ENCODE peak calls at places on chromosomes 1 and 21, in four cellular contexts. C, V, L and R are unnamed samples. For H3K36me3, the result is how much of the 10 kb centered on the place peaks cover.

GRCh38 chr1:228494391-228494790 is 7.2 kb downstream of the RNF187 start:
- DNase-seq in C (no peak), V (no peak), L (no peak), R (no peak)

GRCh38 chr1:87140831-87141540 is 187.7 kb upstream of the LMO4 start:
- DNase-seq in C (no peak), V (no peak), L (peak), R (no peak)

GRCh38 chr1:41109316-41110263 is 88.1 kb upstream of the SLFNL1 start:
- DNase-seq in C (no peak), V (peak), L (peak), R (no peak)

GRCh38 chr21:32653326-32653901 is 41.2 kb upstream of the CFAP298 start:
- DNase-seq in C (no peak), V (no peak), L (peak), R (no peak)

GRCh38 chr21:45283611-45284455 is 3.9 kb downstream of the POFUT2 start:
- DNase-seq in C (no peak), V (peak), L (no peak), R (no peak)

GRCh38 chr1:86705633-86705985 is 1.2 kb downstream of the SH3GLB1 start:
- DNase-seq in C (no peak), V (no peak), L (peak), R (no peak)

GRCh38 chr21:45146301-45146700 is 71.9 kb downstream of the ADARB1 start:
- DNase-seq in C (no peak), V (no peak), L (no peak), R (no peak)

GRCh38 chr1:33273402-33273801 is 17.1 kb downstream of the ZNF362 start:
- DNase-seq in C (no peak), V (no peak), L (no peak), R (no peak)

GRCh38 chr21:35005825-35006224 is 43.3 kb downstream of the RUNX1 start:
- DNase-seq in C (no peak), V (no peak), L (no peak), R (no peak)

GRCh38 chr1:85692730-85693314 is 15.4 kb downstream of the ZNHIT6 start:
- DNase-seq in C (no peak), V (no peak), L (peak), R (no peak)

GRCh38 chr1:155472491-155472890 is 90.1 kb downstream of the ASH1L start:
- DNase-seq in C (no peak), V (no peak), L (no peak), R (no peak)

GRCh38 chr1:43853161-43853921 is 80.3 kb upstream of the ARTN start:
- DNase-seq in C (no peak), V (peak), L (peak), R (no peak)

GRCh38 chr1:230077011-230077410 is 10.0 kb downstream of the GALNT2 start:
- DNase-seq in C (no peak), V (no peak), L (no peak), R (no peak)

GRCh38 chr1:167082511-167083027 is 7.6 kb downstream of the GPA33 start:
- DNase-seq in C (no peak), V (no peak), L (no peak), R (no peak)

GRCh38 chr1:51842255-51842654 is 36.3 kb downstream of the NRDC start:
- DNase-seq in C (no peak), V (no peak), L (no peak), R (no peak)

DNA sequence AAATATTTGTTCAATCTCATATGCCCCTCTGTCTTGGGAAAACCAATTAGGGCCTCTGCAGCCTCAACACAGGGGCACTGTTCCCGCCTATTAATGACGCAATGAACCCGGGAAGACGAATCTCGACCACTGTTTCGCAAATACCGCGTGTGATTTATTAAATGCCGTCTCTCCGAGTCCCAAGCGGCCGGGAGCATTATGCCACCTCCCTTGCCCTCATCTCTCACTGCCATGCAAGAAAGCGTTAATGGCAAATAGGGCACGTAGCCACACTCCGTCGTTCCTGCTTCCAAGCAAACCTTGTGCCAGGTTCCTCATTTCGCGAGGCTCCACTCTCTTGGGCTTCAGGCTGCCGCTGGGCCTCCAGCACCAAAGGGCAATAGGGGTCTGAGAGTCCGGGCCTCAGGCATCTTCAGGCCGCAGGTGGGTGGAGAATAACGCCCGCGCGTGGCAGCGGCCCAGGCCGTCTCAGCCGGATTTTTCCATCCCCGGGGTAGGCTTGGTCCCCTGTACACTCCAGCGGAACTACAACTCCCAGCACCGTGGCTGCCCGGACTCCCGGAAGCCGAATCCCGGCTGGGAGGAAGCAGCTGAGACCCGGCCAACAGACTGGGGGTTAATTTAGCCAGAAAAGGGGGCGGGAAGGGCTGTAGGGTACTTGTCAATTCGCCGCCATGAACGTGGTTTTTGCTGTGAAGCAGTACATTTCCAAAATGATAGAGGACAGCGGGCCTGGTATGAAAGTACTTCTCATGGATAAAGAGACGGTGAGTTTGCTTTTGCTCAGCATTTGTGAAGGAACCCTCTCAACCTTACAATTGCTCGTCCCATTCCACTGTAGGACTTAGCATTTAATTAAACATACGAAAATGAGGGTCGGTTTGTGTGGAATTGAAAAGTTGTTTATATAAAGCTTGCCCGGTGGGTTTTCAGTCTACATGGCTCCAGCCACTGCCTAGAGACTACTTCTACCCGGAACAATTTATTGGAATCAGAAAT is at the start of gene VPS45:
- DNase-seq in C (peak), V (peak), L (peak), R (peak)
- TF ChIP-seq CTCF in C (no peak), V (peak), L (no peak), R (peak)

DNA sequence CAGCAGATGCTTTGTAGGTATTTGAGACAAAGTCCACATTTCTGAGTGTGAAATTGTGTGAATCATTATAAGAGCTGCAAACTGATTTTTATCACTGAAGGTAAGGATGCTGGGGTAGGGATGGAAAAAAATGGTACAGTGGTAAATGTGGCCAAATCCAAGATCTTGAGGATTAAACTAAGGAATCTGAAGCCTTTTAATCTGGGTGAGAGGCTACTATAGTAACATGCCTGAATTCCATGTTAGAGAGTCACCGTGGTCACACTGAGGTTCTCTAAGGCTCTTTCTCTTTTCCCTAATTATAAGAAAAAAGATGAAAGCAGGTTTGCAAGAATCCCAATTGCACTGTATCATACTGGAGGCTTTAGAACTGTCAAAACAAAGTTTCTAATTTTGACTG is 17.6 kb downstream of the PTGER3 start:
- DNase-seq in C (no peak), V (no peak), L (no peak), R (no peak)
- H3K36me3 ChIP-seq in C (under half), V (under half), L (under half), R (under half)

DNA sequence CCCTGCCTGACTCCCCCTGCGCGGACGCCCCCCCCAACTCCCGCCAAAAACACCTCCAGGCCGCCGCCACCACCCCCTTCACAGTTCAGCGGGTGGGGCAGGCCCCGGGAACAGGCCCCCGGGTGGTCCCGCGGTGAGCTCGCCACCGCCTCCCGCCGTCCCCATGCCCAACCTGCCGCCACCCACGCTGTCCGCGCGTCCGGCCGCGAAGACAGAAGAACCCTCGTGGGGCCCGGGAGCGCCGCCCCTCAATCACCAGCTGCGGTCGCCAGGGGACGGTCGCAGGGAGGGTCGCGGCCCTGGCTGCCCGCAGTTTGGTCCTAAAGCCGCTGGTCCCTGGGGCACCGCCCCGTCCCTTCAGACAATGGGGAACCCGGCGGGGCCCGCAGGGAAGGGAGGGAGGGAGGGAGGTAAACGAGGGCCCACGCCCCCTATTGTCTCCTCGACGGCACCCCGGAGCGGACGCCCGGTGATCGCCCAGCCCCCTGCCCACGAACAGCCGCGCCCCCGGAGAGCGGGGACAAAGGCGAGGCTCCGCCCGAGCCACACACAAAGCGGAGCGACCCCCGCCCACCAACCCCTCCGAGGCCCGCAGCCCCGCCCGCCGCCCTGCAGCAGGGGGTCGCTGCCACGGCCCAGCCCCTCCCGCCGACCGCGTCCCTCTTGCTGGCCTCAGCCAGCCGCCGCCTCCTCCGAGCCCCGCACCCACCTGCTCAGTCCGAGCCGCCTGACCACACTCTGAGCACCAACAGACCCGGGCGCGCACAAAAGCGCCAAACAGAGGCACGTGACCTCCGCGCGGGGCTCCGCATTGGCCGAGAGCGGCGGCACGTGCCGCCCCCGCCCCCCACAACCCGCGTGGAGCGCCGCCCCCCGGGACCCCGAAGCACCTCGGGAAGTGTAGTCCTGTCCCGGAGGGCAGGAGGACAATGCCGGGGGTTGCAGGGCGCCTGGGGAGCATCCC is at the start of gene STMN1:
- DNase-seq in C (peak), V (peak), L (peak), R (peak)
- TF ChIP-seq CTCF in C (no peak), V (no peak), L (no peak), R (peak)

DNA sequence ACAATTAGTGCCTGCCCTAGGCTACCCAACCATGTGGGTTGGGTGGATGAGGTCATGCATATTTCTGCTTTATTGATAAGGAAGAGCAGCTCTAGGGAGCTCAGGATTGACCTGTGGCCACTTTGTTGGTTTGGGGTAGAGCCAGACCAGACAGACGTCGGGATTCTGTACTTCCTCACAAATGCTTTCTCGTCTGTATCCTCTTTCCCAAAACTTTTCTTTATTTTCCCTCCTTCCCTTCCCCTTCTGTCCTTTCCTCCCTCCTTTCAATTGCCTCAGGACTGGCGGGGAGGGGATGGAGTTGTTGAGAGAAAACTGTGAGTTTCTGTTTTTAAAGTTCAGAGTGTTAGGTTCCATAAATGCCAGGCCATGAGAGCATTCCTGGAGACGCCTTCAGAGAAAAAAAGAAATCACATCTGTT is 68.0 kb downstream of the UCK2 start:
- DNase-seq in C (no peak), V (no peak), L (no peak), R (no peak)
- H3K36me3 ChIP-seq in C (under half), V (under half), L (under half), R (under half)

DNA sequence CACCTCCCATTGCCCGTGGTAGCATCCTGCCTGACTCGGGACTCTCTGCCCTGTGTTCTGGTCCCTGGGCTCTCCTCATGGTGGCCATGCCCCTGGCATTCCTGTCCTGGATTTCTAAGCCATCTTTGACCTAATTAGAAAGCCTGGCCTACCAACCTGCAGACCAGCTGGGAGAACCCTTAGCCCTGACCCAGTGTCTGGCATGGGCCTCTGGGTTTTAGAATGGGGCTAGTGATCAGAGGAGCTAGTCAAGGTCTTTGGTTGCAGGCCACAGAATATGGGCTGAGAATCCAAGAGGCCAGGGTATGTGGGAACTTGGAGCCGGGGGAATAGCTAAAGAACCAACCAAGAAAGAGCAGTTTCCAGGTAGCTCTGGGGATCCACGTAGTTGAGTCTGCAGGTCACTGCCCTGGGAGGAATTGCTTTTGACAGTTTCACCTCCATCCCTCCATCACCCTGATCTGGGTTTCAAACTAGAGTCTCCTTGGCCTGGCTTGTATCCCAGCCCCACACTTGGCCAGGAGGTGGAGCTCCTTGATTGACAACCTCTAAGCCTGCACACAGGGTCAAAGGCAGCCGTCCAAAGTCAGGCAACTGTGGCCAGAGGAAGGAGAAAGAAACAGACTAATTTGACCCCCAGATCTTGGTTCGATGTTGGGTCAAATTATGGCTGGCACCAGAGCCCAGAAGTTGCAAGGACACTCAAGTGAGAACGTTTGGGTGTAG is 54.7 kb upstream of the ABCG1 start:
- DNase-seq in C (no peak), V (peak), L (peak), R (no peak)
- TF ChIP-seq CTCF in C (peak), V (no peak), L (peak), R (no peak)

GRCh38 chr1:156945881-156946661 is 25.6 kb downstream of the LRRC71 start:
- DNase-seq in C (no peak), V (no peak), L (peak), R (no peak)
- H3K36me3 ChIP-seq in C (half or more), V (under half), L (under half), R (half or more)

GRCh38 chr1:11592752-11593151 is 61.5 kb downstream of the FBXO2 start:
- DNase-seq in C (no peak), V (no peak), L (no peak), R (no peak)

GRCh38 chr1:11596295-11596694 is 57.9 kb downstream of the FBXO2 start:
- DNase-seq in C (no peak), V (no peak), L (no peak), R (no peak)

GRCh38 chr1:11594625-11595024 is 59.6 kb downstream of the FBXO2 start:
- DNase-seq in C (no peak), V (no peak), L (no peak), R (no peak)

GRCh38 chr1:11595287-11595686 is 58.9 kb downstream of the FBXO2 start:
- DNase-seq in C (no peak), V (no peak), L (no peak), R (no peak)

GRCh38 chr1:11594222-11594621 is 60.0 kb downstream of the FBXO2 start:
- DNase-seq in C (no peak), V (no peak), L (peak), R (no peak)
- TF ChIP-seq CTCF in C (no peak), V (no peak), L (peak), R (no peak)

GRCh38 chr1:235995511-235995910 is 69.4 kb downstream of the NID1 start:
- DNase-seq in C (no peak), V (no peak), L (no peak), R (no peak)

GRCh38 chr1:235998812-235999211 is 66.1 kb downstream of the NID1 start:
- DNase-seq in C (no peak), V (no peak), L (peak), R (no peak)

GRCh38 chr1:235996048-235996785 is 68.7 kb downstream of the NID1 start:
- DNase-seq in C (no peak), V (no peak), L (no peak), R (no peak)

GRCh38 chr1:235997916-235998315 is 67.0 kb downstream of the NID1 start:
- DNase-seq in C (no peak), V (no peak), L (no peak), R (no peak)

GRCh38 chr1:235997049-235997448 is 67.8 kb downstream of the NID1 start:
- DNase-seq in C (no peak), V (no peak), L (no peak), R (no peak)
- H3K36me3 ChIP-seq in C (under half), V (under half), L (under half), R (under half)

GRCh38 chr1:92298213-92298572 is 594 bp downstream of the GLMN start:
- DNase-seq in C (no peak), V (no peak), L (no peak), R (no peak)
- TF ChIP-seq CTCF in C (peak), V (no peak), L (no peak), R (no peak)

GRCh38 chr1:108925920-108926319 is 37.4 kb downstream of the CLCC1 start:
- DNase-seq in C (no peak), V (no peak), L (no peak), R (no peak)
- H3K36me3 ChIP-seq in C (under half), V (under half), L (under half), R (under half)